ENCODE peak calls at places on chromosomes 12 and 14, in eight cellular contexts. V is adrenal gland, P is PC-3, Z is astrocyte of the spinal cord, O is progenitor cell of endocrine pancreas, D is GM10248, F is ovary, X is uterus. Y is an unnamed sample.

GRCh38 chr12:22858849-22859569 is 234.0 kb downstream of the ETNK1 start:
- DNase-seq in V (no peak), P (peak; percentile 5), Z (peak; percentile 40), O (no peak), D (no peak), F (no peak), X (no peak), Y (no peak)

GRCh38 chr12:12016284-12017100 is 54.2 kb upstream of the BCL2L14 start:
- DNase-seq in V (no peak), P (no peak), Z (no peak), O (no peak), D (no peak), F (no peak), X (no peak), Y (no peak)

GRCh38 chr12:106766393-106766826 is 8.1 kb upstream of the RIC8B start:
- DNase-seq in V (peak; percentile 49), P (no peak), Z (peak; percentile 43), O (no peak), D (no peak), F (peak; percentile 77), X (peak; percentile 65), Y (peak; percentile 51)

GRCh38 chr14:74525361-74525851 is 31.8 kb downstream of the ISCA2 start:
- DNase-seq in V (no peak), P (no peak), Z (no peak), O (no peak), D (no peak), F (no peak), X (no peak), Y (no peak)

GRCh38 chr12:47988073-47989022 is 15.9 kb downstream of the COL2A1 start:
- DNase-seq in V (no peak), P (no peak), Z (peak; percentile 35), O (no peak), D (no peak), F (peak; percentile 7), X (no peak), Y (no peak)

GRCh38 chr14:69107407-69108003 is 45.4 kb downstream of the DCAF5 start:
- DNase-seq in V (peak; percentile 54), P (peak; percentile 85), Z (peak; percentile 74), O (peak; percentile 19), D (peak; percentile 38), F (peak; percentile 46), X (peak; percentile 30), Y (peak; percentile 66)

GRCh38 chr12:108394196-108394595 is 55.1 kb upstream of the CMKLR1 start:
- DNase-seq in V (no peak), P (no peak), Z (no peak), O (no peak), D (no peak), F (peak; percentile 38), X (peak; percentile 68), Y (peak; percentile 26)

GRCh38 chr12:52182456-52182855 is 9.4 kb downstream of the KRT80 start:
- DNase-seq in V (no peak), P (no peak), Z (no peak), O (no peak), D (no peak), F (no peak), X (no peak), Y (no peak)

GRCh38 chr12:52078276-52078675 is 1.2 kb upstream of the SMIM41 start:
- DNase-seq in V (no peak), P (no peak), Z (no peak), O (no peak), D (no peak), F (peak; percentile 10), X (no peak), Y (no peak)

GRCh38 chr12:108685469-108686247 is 45.7 kb downstream of the CORO1C start:
- DNase-seq in V (no peak), P (no peak), Z (peak; percentile 52), O (no peak), D (no peak), F (no peak), X (no peak), Y (no peak)

GRCh38 chr12:107492393-107493134 is 193.0 kb upstream of the PWP1 start:
- DNase-seq in V (no peak), P (no peak), Z (no peak), O (no peak), D (peak; percentile 21), F (no peak), X (no peak), Y (no peak)

GRCh38 chr12:60832300-60832699 is 1236.5 kb downstream of the SLC16A7 start:
- DNase-seq in V (no peak), P (no peak), Z (no peak), O (no peak), D (no peak), F (no peak), X (no peak), Y (no peak)

GRCh38 chr14:101556566-101557320 is 4.6 kb upstream of the DIO3 start:
- DNase-seq in V (no peak), P (no peak), Z (no peak), O (no peak), D (no peak), F (no peak), X (no peak), Y (no peak)

GRCh38 chr12:76259660-76260389 is 88.4 kb downstream of the BBS10 start:
- DNase-seq in V (no peak), P (peak; percentile 48), Z (peak; percentile 87), O (no peak), D (no peak), F (no peak), X (no peak), Y (no peak)

GRCh38 chr14:33943081-33943480 is 7.8 kb downstream of the EGLN3 start:
- DNase-seq in V (no peak), P (no peak), Z (no peak), O (no peak), D (no peak), F (no peak), X (no peak), Y (peak; percentile 48)

GRCh38 chr12:120328228-120328627 is 649 bp upstream of the PLA2G1B start:
- DNase-seq in V (no peak), P (no peak), Z (no peak), O (no peak), D (no peak), F (no peak), X (no peak), Y (no peak)

GRCh38 chr14:61503167-61503801 is 181.9 kb downstream of the PRKCH start:
- DNase-seq in V (no peak), P (no peak), Z (peak; percentile 53), O (no peak), D (no peak), F (no peak), X (no peak), Y (no peak)

GRCh38 chr12:18340796-18341195 is 79.5 kb downstream of the PIK3C2G start:
- DNase-seq in V (no peak), P (no peak), Z (no peak), O (no peak), D (no peak), F (no peak), X (peak; percentile 25), Y (no peak)

GRCh38 chr12:18340186-18340585 is 78.9 kb downstream of the PIK3C2G start:
- DNase-seq in V (no peak), P (no peak), Z (no peak), O (no peak), D (no peak), F (no peak), X (no peak), Y (no peak)

GRCh38 chr12:18343708-18344107 is 82.4 kb downstream of the PIK3C2G start:
- DNase-seq in V (no peak), P (no peak), Z (no peak), O (no peak), D (no peak), F (no peak), X (no peak), Y (no peak)

GRCh38 chr12:18339633-18340032 is 78.3 kb downstream of the PIK3C2G start:
- DNase-seq in V (no peak), P (no peak), Z (no peak), O (no peak), D (no peak), F (no peak), X (no peak), Y (no peak)

GRCh38 chr12:18345021-18345735 is 83.9 kb downstream of the PIK3C2G start:
- DNase-seq in V (no peak), P (no peak), Z (peak; percentile 3), O (no peak), D (no peak), F (no peak), X (no peak), Y (no peak)
- TF ChIP-seq CTCF in V (no peak), P (no peak), Z (no peak), O (no peak), D (no peak), F (no peak), X (no peak), Y (no peak)

GRCh38 chr14:39988939-39989338 is 556.7 kb upstream of the FBXO33 start:
- DNase-seq in V (no peak), P (peak; percentile 78), Z (peak; percentile 52), O (no peak), D (no peak), F (no peak), X (no peak), Y (no peak)
- TF ChIP-seq CTCF in V (no peak), P (peak; percentile 93), Z (peak; percentile 36), O (peak; percentile 73), D (peak; percentile 25), F (no peak), X (peak; percentile 8), Y (peak; percentile 37)

DNA sequence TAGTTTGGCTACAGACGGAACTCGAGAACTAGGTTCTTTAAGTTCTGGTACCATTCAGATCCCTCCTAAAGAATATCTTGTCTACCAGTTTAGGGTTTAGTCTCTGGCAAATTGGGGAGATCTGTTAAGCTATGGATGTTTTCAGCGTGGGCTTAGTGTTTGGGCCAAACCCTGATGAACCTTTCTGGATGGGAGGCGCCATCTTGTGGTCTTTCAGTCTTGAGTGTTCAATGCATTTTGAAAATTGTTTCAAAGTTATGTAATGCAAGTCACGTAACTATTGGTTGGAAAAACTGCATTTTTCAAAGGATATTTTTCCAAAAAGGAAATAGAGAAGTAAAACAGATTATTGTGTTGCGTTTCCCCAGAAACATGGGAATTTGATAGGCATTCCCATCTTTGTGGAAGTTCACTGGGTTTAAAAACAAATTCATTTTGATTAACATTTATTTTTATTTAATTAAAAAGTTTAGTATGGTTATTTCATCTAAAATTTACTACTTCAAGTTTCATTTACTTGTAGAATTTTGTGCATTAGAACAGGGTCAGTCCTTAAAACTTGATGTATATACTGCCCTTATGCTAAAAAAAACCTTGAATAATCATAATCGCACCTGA is 169.0 kb downstream of the PRIMA1 start:
- DNase-seq in V (peak; percentile 42), P (peak; percentile 68), Z (peak; percentile 30), O (peak; percentile 11), D (peak; percentile 49), F (peak; percentile 23), X (no peak), Y (peak; percentile 47)
- TF ChIP-seq CTCF in V (peak; percentile 53), P (peak; percentile 82), Z (peak; percentile 57), O (peak; percentile 63), D (peak; percentile 63), F (no peak), X (peak; percentile 25), Y (peak; percentile 57)

DNA sequence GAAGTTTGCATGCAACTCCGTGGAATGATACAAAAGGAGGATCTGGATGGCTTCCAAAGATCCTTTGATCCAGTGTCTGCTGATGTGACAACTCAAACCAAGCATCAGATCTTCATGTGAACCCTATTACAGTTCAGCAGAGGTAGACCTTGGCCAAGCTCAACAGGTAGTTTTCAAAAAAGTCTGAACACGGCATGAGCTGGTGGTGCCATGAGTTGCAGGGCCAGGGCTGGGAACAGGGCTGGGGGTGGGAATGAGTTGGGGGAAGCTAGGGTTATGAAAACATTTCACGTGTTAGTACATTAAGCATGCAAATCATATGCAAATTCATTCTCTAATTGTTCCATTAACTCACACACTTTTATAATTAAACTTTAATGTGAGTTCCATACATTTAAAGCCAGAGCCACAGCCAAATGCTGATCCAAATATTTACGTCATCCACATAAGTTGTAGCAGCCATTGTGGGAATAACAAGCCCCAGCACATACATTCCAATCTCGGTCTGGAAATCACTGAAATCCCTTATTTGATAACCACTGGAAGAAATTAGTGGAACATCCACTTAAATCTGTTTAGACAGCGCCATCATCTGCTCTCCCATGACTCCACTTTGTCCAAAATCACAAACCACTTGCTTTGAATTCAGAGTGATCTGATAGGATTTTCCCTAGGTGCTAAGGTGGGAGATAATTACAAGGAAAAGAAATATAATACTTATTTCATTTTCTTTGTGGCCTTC is 158.5 kb downstream of the APAF1 start:
- DNase-seq in V (no peak), P (no peak), Z (no peak), O (no peak), D (no peak), F (no peak), X (no peak), Y (no peak)
- TF ChIP-seq CTCF in V (no peak), P (peak; percentile 38), Z (peak; percentile 14), O (no peak), D (peak; percentile 13), F (no peak), X (no peak), Y (no peak)